ENCODE peak calls at places on chromosomes 1 and 21, in six cellular contexts. One of them, this sample, is unnamed.

GRCh38 chr1:221667504-221667903 is 74.4 kb downstream of the DUSP10 start:
- DNase-seq in lower leg skin: peak
- DNase-seq in cardiac fibroblast: peak
- DNase-seq in natural killer cell: no peak
- DNase-seq in upper lobe of right lung: no peak
- DNase-seq in MM.1S: no peak
- DNase-seq in this sample: no peak

GRCh38 chr1:39672551-39672947 is 642 bp upstream of the NT5C1A start:
- DNase-seq in natural killer cell: peak
- DNase-seq in cardiac fibroblast: no peak
- DNase-seq in upper lobe of right lung: no peak
- DNase-seq in lower leg skin: no peak
- DNase-seq in MM.1S: peak
- DNase-seq in this sample: no peak

GRCh38 chr1:217134857-217135568 is 411.8 kb upstream of the ESRRG start:
- DNase-seq in natural killer cell: no peak
- DNase-seq in lower leg skin: no peak
- DNase-seq in cardiac fibroblast: no peak
- DNase-seq in upper lobe of right lung: no peak
- DNase-seq in MM.1S: peak
- DNase-seq in this sample: no peak

GRCh38 chr1:74650561-74650960 is 23.0 kb downstream of the ERICH3 start:
- DNase-seq in natural killer cell: no peak
- DNase-seq in MM.1S: no peak
- DNase-seq in cardiac fibroblast: peak
- DNase-seq in upper lobe of right lung: no peak
- DNase-seq in lower leg skin: no peak
- DNase-seq in this sample: no peak

GRCh38 chr1:97796716-97797115 is 124.1 kb downstream of the DPYD start:
- DNase-seq in MM.1S: no peak
- DNase-seq in upper lobe of right lung: no peak
- DNase-seq in cardiac fibroblast: peak
- DNase-seq in lower leg skin: no peak
- DNase-seq in natural killer cell: no peak
- DNase-seq in this sample: no peak

GRCh38 chr1:204578867-204579664 is 62.9 kb downstream of the MDM4 start:
- DNase-seq in MM.1S: peak
- DNase-seq in cardiac fibroblast: peak
- DNase-seq in lower leg skin: no peak
- DNase-seq in natural killer cell: no peak
- DNase-seq in upper lobe of right lung: no peak
- DNase-seq in this sample: no peak

GRCh38 chr1:16125483-16125882 is 30.4 kb downstream of the EPHA2 start:
- DNase-seq in natural killer cell: no peak
- DNase-seq in MM.1S: no peak
- DNase-seq in cardiac fibroblast: no peak
- DNase-seq in lower leg skin: no peak
- DNase-seq in upper lobe of right lung: no peak
- DNase-seq in this sample: no peak

GRCh38 chr1:176885756-176886155 is 278.8 kb downstream of the ASTN1 start:
- DNase-seq in cardiac fibroblast: no peak
- DNase-seq in upper lobe of right lung: no peak
- DNase-seq in natural killer cell: no peak
- DNase-seq in lower leg skin: no peak
- DNase-seq in MM.1S: no peak
- DNase-seq in this sample: no peak

GRCh38 chr1:210787800-210788199 is 346.1 kb downstream of the KCNH1 start:
- DNase-seq in cardiac fibroblast: no peak
- DNase-seq in lower leg skin: no peak
- DNase-seq in upper lobe of right lung: no peak
- DNase-seq in natural killer cell: no peak
- DNase-seq in MM.1S: no peak
- DNase-seq in this sample: no peak

GRCh38 chr1:230058619-230059018 is 8.4 kb upstream of the GALNT2 start:
- DNase-seq in MM.1S: no peak
- DNase-seq in lower leg skin: no peak
- DNase-seq in natural killer cell: no peak
- DNase-seq in upper lobe of right lung: no peak
- DNase-seq in cardiac fibroblast: no peak
- DNase-seq in this sample: no peak

GRCh38 chr1:25904942-25905679 is 1.1 kb downstream of the STMN1 start:
- DNase-seq in MM.1S: peak
- DNase-seq in upper lobe of right lung: peak
- DNase-seq in cardiac fibroblast: peak
- DNase-seq in lower leg skin: peak
- DNase-seq in natural killer cell: peak
- DNase-seq in this sample: peak

GRCh38 chr1:67685558-67686271 is 714 bp downstream of the GADD45A start:
- DNase-seq in upper lobe of right lung: peak
- DNase-seq in lower leg skin: peak
- DNase-seq in MM.1S: peak
- DNase-seq in natural killer cell: peak
- DNase-seq in cardiac fibroblast: peak
- DNase-seq in this sample: peak

GRCh38 chr1:160755864-160756616 is 17.0 kb downstream of the SLAMF7 start:
- DNase-seq in upper lobe of right lung: no peak
- DNase-seq in lower leg skin: no peak
- DNase-seq in natural killer cell: peak
- DNase-seq in cardiac fibroblast: no peak
- DNase-seq in MM.1S: no peak
- DNase-seq in this sample: no peak

GRCh38 chr1:19877821-19878636 is 4.2 kb upstream of the OTUD3 start:
- DNase-seq in cardiac fibroblast: no peak
- DNase-seq in upper lobe of right lung: no peak
- DNase-seq in lower leg skin: peak
- DNase-seq in MM.1S: no peak
- DNase-seq in natural killer cell: no peak
- DNase-seq in this sample: no peak

GRCh38 chr1:112956503-112957132 is 622 bp upstream of the SLC16A1 start:
- DNase-seq in cardiac fibroblast: no peak
- DNase-seq in lower leg skin: peak
- DNase-seq in MM.1S: peak
- DNase-seq in upper lobe of right lung: no peak
- DNase-seq in natural killer cell: peak
- DNase-seq in this sample: peak

GRCh38 chr1:48114596-48115384 is 107.7 kb upstream of the SLC5A9 start:
- DNase-seq in cardiac fibroblast: no peak
- DNase-seq in MM.1S: peak
- DNase-seq in lower leg skin: no peak
- DNase-seq in upper lobe of right lung: no peak
- DNase-seq in natural killer cell: no peak
- DNase-seq in this sample: no peak

GRCh38 chr21:35469446-35469845 is 420.3 kb upstream of the RUNX1 start:
- DNase-seq in upper lobe of right lung: no peak
- DNase-seq in cardiac fibroblast: no peak
- DNase-seq in lower leg skin: no peak
- DNase-seq in MM.1S: no peak
- DNase-seq in natural killer cell: no peak
- DNase-seq in this sample: no peak

GRCh38 chr21:44756416-44757185 is 45.0 kb downstream of the UBE2G2 start:
- DNase-seq in cardiac fibroblast: no peak
- DNase-seq in natural killer cell: no peak
- DNase-seq in MM.1S: no peak
- DNase-seq in upper lobe of right lung: peak
- DNase-seq in lower leg skin: no peak
- DNase-seq in this sample: no peak

GRCh38 chr21:44753357-44753756 is 42.0 kb upstream of the TSPEAR start:
- DNase-seq in MM.1S: no peak
- DNase-seq in upper lobe of right lung: peak
- DNase-seq in lower leg skin: no peak
- DNase-seq in natural killer cell: no peak
- DNase-seq in cardiac fibroblast: no peak
- DNase-seq in this sample: no peak

GRCh38 chr21:44752701-44753235 is 41.4 kb upstream of the TSPEAR start:
- DNase-seq in cardiac fibroblast: peak
- DNase-seq in upper lobe of right lung: no peak
- DNase-seq in natural killer cell: no peak
- DNase-seq in lower leg skin: peak
- DNase-seq in MM.1S: no peak
- DNase-seq in this sample: no peak

GRCh38 chr21:44757731-44758130 is 43.9 kb downstream of the UBE2G2 start:
- DNase-seq in MM.1S: no peak
- DNase-seq in natural killer cell: no peak
- DNase-seq in lower leg skin: no peak
- DNase-seq in upper lobe of right lung: no peak
- DNase-seq in cardiac fibroblast: no peak
- DNase-seq in this sample: no peak

DNA sequence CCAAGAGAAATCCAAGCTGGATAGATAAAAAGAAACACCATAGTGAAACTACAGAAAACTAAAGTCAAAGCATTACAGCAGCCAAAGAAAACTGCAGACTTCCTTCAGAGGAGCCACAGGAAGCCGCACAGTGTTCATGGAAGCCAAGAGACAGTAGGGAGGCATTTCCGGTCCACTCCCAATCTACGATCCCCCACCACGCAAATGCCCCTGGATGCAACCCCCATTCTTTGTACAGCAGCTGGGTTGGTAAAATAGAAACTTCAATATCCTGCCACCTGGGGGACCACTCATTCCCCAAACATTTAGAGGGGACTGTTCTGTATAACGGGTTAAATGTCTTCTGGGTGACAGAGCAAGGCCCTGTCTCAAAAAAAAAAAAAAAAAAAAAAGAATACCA is 43.9 kb upstream of the TSPEAR start:
- DNase-seq in upper lobe of right lung: no peak
- DNase-seq in natural killer cell: no peak
- DNase-seq in MM.1S: no peak
- DNase-seq in lower leg skin: no peak
- DNase-seq in cardiac fibroblast: peak
- DNase-seq in this sample: no peak
- TF ChIP-seq CTCF in upper lobe of right lung: no peak
- TF ChIP-seq CTCF in natural killer cell: no peak
- TF ChIP-seq CTCF in MM.1S: no peak
- TF ChIP-seq CTCF in lower leg skin: no peak
- TF ChIP-seq CTCF in cardiac fibroblast: peak
- TF ChIP-seq CTCF in this sample: no peak

GRCh38 chr1:180028864-180029263 is 74.3 kb downstream of the CEP350 start:
- DNase-seq in MM.1S: peak
- DNase-seq in lower leg skin: no peak
- DNase-seq in upper lobe of right lung: no peak
- DNase-seq in natural killer cell: no peak
- DNase-seq in cardiac fibroblast: peak
- DNase-seq in this sample: no peak
- TF ChIP-seq CTCF in MM.1S: peak
- TF ChIP-seq CTCF in lower leg skin: no peak
- TF ChIP-seq CTCF in upper lobe of right lung: no peak
- TF ChIP-seq CTCF in natural killer cell: no peak
- TF ChIP-seq CTCF in cardiac fibroblast: peak
- TF ChIP-seq CTCF in this sample: no peak

GRCh38 chr1:1401457-1402010 is 2.4 kb upstream of the CCNL2 start:
- DNase-seq in upper lobe of right lung: no peak
- DNase-seq in natural killer cell: no peak
- DNase-seq in cardiac fibroblast: no peak
- DNase-seq in MM.1S: no peak
- DNase-seq in lower leg skin: no peak
- DNase-seq in this sample: no peak

GRCh38 chr1:1403543-1404112 is 3.5 kb downstream of the MRPL20 start:
- DNase-seq in lower leg skin: no peak
- DNase-seq in natural killer cell: no peak
- DNase-seq in cardiac fibroblast: no peak
- DNase-seq in MM.1S: no peak
- DNase-seq in upper lobe of right lung: no peak
- DNase-seq in this sample: no peak

GRCh38 chr1:1399870-1400575 is 888 bp upstream of the CCNL2 start:
- DNase-seq in MM.1S: peak
- DNase-seq in natural killer cell: no peak
- DNase-seq in lower leg skin: no peak
- DNase-seq in upper lobe of right lung: no peak
- DNase-seq in cardiac fibroblast: peak
- DNase-seq in this sample: no peak

GRCh38 chr1:1400576-1401456 is 1.7 kb upstream of the CCNL2 start:
- DNase-seq in lower leg skin: no peak
- DNase-seq in upper lobe of right lung: no peak
- DNase-seq in cardiac fibroblast: no peak
- DNase-seq in natural killer cell: no peak
- DNase-seq in MM.1S: no peak
- DNase-seq in this sample: no peak

DNA sequence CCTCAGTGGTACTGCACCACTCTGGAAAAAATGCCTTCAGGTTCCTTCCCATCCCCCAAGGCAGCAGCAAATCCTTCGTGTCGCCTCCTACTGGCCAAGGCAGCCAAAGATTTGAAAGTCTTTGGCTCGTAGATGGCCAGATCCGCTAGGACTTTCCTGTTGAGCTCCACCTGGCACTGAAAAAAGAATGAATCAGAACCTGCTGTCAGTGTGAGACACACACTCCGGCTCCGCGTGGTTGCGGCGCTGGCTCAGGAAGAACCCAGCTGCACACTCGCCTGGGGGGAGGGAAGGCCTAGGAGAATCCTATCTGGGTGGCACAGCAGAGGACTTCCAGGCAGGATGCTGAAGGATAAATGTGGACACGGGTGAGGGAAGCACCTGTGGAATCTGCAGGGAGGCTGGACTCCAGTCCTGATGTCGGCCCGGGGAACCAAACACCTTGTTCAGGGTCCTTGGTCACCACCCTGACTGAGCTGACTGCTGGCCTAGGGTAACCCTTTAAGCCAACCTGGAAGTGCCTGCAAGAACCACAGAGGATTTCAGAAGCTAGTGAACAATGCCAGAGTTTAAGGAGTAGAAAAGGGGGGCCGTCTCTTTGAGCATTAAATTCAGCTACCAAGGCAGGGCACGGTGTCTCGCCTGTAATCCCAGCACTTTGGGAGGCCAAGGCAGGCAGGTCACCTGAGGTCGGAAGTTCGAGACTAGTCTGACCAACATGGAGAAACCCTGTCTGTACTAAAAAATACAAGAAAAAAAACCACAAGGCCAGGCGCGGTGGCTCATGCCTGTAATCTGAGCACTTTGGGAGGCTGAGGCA is 3.2 kb upstream of the CCNL2 start:
- DNase-seq in natural killer cell: no peak
- DNase-seq in MM.1S: peak
- DNase-seq in cardiac fibroblast: peak
- DNase-seq in upper lobe of right lung: no peak
- DNase-seq in lower leg skin: no peak
- DNase-seq in this sample: no peak
- TF ChIP-seq CTCF in natural killer cell: peak
- TF ChIP-seq CTCF in MM.1S: peak
- TF ChIP-seq CTCF in cardiac fibroblast: peak
- TF ChIP-seq CTCF in upper lobe of right lung: peak
- TF ChIP-seq CTCF in lower leg skin: no peak
- TF ChIP-seq CTCF in this sample: no peak

DNA sequence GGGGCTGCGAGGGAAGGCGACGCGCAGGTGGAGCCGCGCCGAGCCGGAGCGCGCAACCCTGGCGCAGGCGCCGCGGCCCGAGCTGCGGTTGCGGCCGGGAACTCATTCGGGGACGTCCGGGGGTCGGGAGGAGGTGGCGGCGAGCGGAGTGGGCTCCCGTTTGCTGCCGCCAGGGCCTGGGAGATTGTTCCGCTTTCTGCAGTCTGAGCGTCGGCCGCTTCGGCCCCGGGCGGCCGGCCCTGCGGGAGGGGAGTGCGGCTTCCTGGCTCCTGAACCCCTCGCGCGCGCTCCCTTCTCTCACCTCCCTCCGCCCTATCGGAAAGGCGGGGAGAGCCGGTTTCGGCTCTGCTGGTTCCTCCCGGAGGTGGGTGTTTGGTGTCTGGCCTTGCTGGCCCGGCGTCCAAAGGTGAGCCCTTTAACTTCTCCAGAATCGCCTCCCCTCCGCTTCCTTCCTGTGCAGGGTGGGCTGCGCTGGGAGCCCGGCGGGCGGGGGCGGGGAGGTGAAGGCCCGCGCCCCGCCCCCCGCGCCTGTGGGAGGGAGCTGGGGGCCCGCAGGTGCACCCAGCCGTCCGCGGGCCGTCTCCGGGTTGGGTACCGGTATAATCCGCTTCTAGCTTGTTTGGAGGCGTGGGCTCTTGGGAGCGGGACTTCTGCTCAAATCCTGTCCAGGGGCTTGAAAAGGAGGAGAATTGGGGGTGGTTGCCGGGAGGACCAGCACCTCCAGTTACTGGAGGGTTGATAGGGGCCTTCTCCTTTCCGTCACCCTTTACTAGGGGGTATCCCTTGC is 683 bp downstream of the LRRC8D start:
- DNase-seq in MM.1S: peak
- DNase-seq in cardiac fibroblast: no peak
- DNase-seq in lower leg skin: no peak
- DNase-seq in upper lobe of right lung: peak
- DNase-seq in natural killer cell: peak
- DNase-seq in this sample: peak
- TF ChIP-seq CTCF in MM.1S: no peak
- TF ChIP-seq CTCF in cardiac fibroblast: no peak
- TF ChIP-seq CTCF in lower leg skin: no peak
- TF ChIP-seq CTCF in upper lobe of right lung: no peak
- TF ChIP-seq CTCF in natural killer cell: no peak
- TF ChIP-seq CTCF in this sample: no peak

This sample was measured in activated B cell treated with CpG ODN at 0.5 μM for 24 hours.